ENCODE peak calls at places on chromosomes 11 and 22, in four cellular contexts. One of them, this sample, is unnamed.

GRCh38 chr11:34651551-34651950 is 30.7 kb downstream of the EHF start:
- DNase-seq in K562: peak; percentile 72
- DNase-seq in HepG2: peak; percentile 40
- DNase-seq in GM12878: no peak
- DNase-seq in this sample: no peak

GRCh38 chr11:103234974-103235373 is 125.7 kb downstream of the DYNC2H1 start:
- DNase-seq in K562: no peak
- DNase-seq in HepG2: no peak
- DNase-seq in GM12878: no peak
- DNase-seq in this sample: no peak

GRCh38 chr11:34960277-34960676 is 43.9 kb downstream of the PDHX start:
- DNase-seq in K562: no peak
- DNase-seq in HepG2: no peak
- DNase-seq in GM12878: no peak
- DNase-seq in this sample: no peak

GRCh38 chr22:43110444-43110926 is at the start of gene BIK:
- DNase-seq in K562: peak; percentile 53
- DNase-seq in HepG2: peak; percentile 51
- DNase-seq in GM12878: no peak
- DNase-seq in this sample: peak; percentile 67

GRCh38 chr11:8937159-8937558 is 4.4 kb upstream of the C11orf16 start:
- DNase-seq in K562: no peak
- DNase-seq in HepG2: no peak
- DNase-seq in GM12878: no peak
- DNase-seq in this sample: no peak

GRCh38 chr22:48004936-48005335 is 1242.5 kb downstream of the TBC1D22A start:
- DNase-seq in K562: no peak
- DNase-seq in HepG2: no peak
- DNase-seq in GM12878: no peak
- DNase-seq in this sample: no peak

GRCh38 chr22:44409691-44410316 is 88.2 kb downstream of the RTL6 start:
- DNase-seq in K562: no peak
- DNase-seq in HepG2: no peak
- DNase-seq in GM12878: no peak
- DNase-seq in this sample: no peak

GRCh38 chr11:18135308-18135707 is 2.9 kb downstream of the MRGPRX3 start:
- DNase-seq in K562: no peak
- DNase-seq in HepG2: no peak
- DNase-seq in GM12878: no peak
- DNase-seq in this sample: no peak

GRCh38 chr22:35258144-35258988 is 1.1 kb downstream of the HMGXB4 start:
- DNase-seq in K562: peak; percentile 11
- DNase-seq in HepG2: no peak
- DNase-seq in GM12878: no peak
- DNase-seq in this sample: peak; percentile 45

GRCh38 chr22:35257321-35258143 is at the start of gene HMGXB4:
- DNase-seq in K562: peak; percentile 86
- DNase-seq in HepG2: peak; percentile 76
- DNase-seq in GM12878: peak; percentile 38
- DNase-seq in this sample: peak; percentile 97

GRCh38 chr22:35253946-35254345 is 3.3 kb upstream of the HMGXB4 start:
- DNase-seq in K562: no peak
- DNase-seq in HepG2: no peak
- DNase-seq in GM12878: no peak
- DNase-seq in this sample: no peak

GRCh38 chr22:35257002-35257320 is 332 bp upstream of the HMGXB4 start:
- DNase-seq in K562: no peak
- DNase-seq in HepG2: no peak
- DNase-seq in GM12878: no peak
- DNase-seq in this sample: no peak
- TF ChIP-seq TARDBP in K562: no peak
- TF ChIP-seq TARDBP in HepG2: no peak
- TF ChIP-seq TARDBP in GM12878: no peak
- TF ChIP-seq TARDBP in this sample: no peak

GRCh38 chr11:93326681-93327080 is 3.9 kb upstream of the DEUP1 start:
- DNase-seq in K562: peak; percentile 16
- DNase-seq in HepG2: no peak
- DNase-seq in GM12878: no peak
- DNase-seq in this sample: no peak

GRCh38 chr11:93330446-93330984 is at the start of gene DEUP1:
- DNase-seq in K562: peak; percentile 75
- DNase-seq in HepG2: no peak
- DNase-seq in GM12878: no peak
- DNase-seq in this sample: peak; percentile 9

DNA sequence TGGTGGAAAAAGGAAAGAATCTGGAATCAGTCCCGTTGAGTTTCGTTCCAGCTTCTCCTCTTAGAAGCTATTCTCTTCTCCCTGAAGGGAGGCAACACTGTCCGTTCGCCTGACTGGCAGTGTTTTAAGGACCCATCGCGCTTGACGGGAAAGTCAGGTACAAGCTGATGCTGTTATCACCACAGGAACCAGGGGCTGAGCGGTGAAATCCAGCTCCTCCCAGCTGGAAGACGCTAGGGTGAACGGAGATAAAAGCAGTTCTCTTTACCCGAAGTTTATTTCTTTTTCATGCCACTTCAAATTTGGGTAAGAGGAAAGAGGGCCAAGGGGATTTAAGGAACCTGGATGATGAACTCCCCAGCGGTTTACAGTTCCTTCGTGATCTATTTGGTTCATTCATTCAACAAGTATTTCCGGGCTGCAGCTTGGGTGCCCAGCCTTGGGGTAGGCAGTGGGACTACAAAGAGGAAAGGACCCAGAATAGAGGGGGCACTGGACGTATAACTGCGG is 551 bp upstream of the DEUP1 start:
- DNase-seq in K562: peak; percentile 46
- DNase-seq in HepG2: no peak
- DNase-seq in GM12878: no peak
- DNase-seq in this sample: no peak
- TF ChIP-seq BHLHE40 in K562: no peak
- TF ChIP-seq BHLHE40 in HepG2: no peak
- TF ChIP-seq BHLHE40 in GM12878: no peak
- TF ChIP-seq BHLHE40 in this sample: no peak

GRCh38 chr11:68651208-68651984 is 32.9 kb upstream of the GAL start:
- DNase-seq in K562: no peak
- DNase-seq in HepG2: no peak
- DNase-seq in GM12878: no peak
- DNase-seq in this sample: no peak

GRCh38 chr11:68650801-68651200 is 33.5 kb upstream of the GAL start:
- DNase-seq in K562: no peak
- DNase-seq in HepG2: no peak
- DNase-seq in GM12878: no peak
- DNase-seq in this sample: no peak

GRCh38 chr11:68652683-68653156 is 31.6 kb upstream of the GAL start:
- DNase-seq in K562: no peak
- DNase-seq in HepG2: no peak
- DNase-seq in GM12878: no peak
- DNase-seq in this sample: no peak

GRCh38 chr11:68653486-68654430 is 30.6 kb upstream of the GAL start:
- DNase-seq in K562: no peak
- DNase-seq in HepG2: no peak
- DNase-seq in GM12878: no peak
- DNase-seq in this sample: no peak

GRCh38 chr11:68651985-68652682 is 32.2 kb upstream of the GAL start:
- DNase-seq in K562: no peak
- DNase-seq in HepG2: no peak
- DNase-seq in GM12878: no peak
- DNase-seq in this sample: no peak
- TF ChIP-seq TARDBP in K562: no peak
- TF ChIP-seq TARDBP in HepG2: no peak
- TF ChIP-seq TARDBP in GM12878: no peak
- TF ChIP-seq TARDBP in this sample: no peak

GRCh38 chr11:65187146-65187675 is 5.5 kb downstream of the CAPN1 start:
- DNase-seq in K562: no peak
- DNase-seq in HepG2: no peak
- DNase-seq in GM12878: no peak
- DNase-seq in this sample: no peak
- TF ChIP-seq BHLHE40 in K562: no peak
- TF ChIP-seq BHLHE40 in HepG2: no peak
- TF ChIP-seq BHLHE40 in GM12878: no peak
- TF ChIP-seq BHLHE40 in this sample: no peak

GRCh38 chr11:73267921-73268540 is 4.1 kb upstream of the P2RY6 start:
- DNase-seq in K562: no peak
- DNase-seq in HepG2: no peak
- DNase-seq in GM12878: no peak
- DNase-seq in this sample: no peak

GRCh38 chr11:73265853-73266643 is 6.1 kb upstream of the P2RY6 start:
- DNase-seq in K562: no peak
- DNase-seq in HepG2: no peak
- DNase-seq in GM12878: no peak
- DNase-seq in this sample: no peak

GRCh38 chr11:73268671-73269271 is 3.4 kb upstream of the P2RY6 start:
- DNase-seq in K562: no peak
- DNase-seq in HepG2: no peak
- DNase-seq in GM12878: no peak
- DNase-seq in this sample: no peak

GRCh38 chr11:73266644-73267015 is 5.5 kb upstream of the P2RY6 start:
- DNase-seq in K562: no peak
- DNase-seq in HepG2: no peak
- DNase-seq in GM12878: no peak
- DNase-seq in this sample: no peak

GRCh38 chr11:73267122-73267846 is 4.9 kb upstream of the P2RY6 start:
- DNase-seq in K562: no peak
- DNase-seq in HepG2: no peak
- DNase-seq in GM12878: no peak
- DNase-seq in this sample: no peak
- TF ChIP-seq TARDBP in K562: no peak
- TF ChIP-seq TARDBP in HepG2: no peak
- TF ChIP-seq TARDBP in GM12878: no peak
- TF ChIP-seq TARDBP in this sample: no peak

DNA sequence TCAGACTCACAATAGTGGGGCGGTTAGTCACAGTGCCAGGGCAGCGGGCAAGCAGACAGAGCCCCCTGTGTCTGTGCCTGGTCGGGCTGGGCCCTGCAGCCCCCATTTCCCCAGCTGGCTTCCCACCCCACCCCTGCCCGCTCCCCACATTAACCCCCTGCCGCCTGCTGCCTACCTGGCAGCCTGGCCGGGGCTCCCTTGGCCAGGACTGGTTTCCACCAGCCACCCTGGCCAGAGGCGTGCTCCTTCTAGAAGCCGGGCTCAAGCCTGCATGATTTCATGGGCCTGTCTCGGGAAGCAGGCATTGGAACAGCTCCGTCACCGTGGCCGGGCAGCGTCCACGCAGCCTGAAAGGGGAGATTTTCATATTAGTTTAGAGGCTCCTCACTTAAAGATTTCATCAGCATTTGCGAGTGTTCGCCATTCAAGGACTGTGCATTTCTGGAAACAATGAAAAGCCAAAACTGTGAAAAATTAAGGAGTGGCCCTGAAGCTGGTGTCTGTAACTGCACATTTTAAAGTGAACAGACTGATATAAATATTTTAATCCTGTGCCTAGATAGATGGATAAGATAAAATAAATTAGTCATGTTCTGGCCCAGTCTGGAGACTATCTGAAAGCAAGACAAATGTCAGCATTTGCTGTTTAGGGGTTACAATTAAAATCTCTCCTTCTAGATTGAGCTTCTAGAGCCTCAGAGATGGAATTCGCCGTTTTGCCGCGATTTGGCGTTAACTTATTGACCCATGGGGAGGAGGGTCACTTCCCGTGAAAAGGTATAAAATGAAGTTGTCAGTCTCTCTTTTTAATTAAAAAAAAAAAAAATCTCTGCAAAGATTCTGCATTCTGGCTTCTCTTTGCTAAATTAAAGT is 79.4 kb upstream of the WNT7B start:
- DNase-seq in K562: no peak
- DNase-seq in HepG2: no peak
- DNase-seq in GM12878: no peak
- DNase-seq in this sample: no peak
- TF ChIP-seq BHLHE40 in K562: no peak
- TF ChIP-seq BHLHE40 in HepG2: no peak
- TF ChIP-seq BHLHE40 in GM12878: no peak
- TF ChIP-seq BHLHE40 in this sample: no peak

DNA sequence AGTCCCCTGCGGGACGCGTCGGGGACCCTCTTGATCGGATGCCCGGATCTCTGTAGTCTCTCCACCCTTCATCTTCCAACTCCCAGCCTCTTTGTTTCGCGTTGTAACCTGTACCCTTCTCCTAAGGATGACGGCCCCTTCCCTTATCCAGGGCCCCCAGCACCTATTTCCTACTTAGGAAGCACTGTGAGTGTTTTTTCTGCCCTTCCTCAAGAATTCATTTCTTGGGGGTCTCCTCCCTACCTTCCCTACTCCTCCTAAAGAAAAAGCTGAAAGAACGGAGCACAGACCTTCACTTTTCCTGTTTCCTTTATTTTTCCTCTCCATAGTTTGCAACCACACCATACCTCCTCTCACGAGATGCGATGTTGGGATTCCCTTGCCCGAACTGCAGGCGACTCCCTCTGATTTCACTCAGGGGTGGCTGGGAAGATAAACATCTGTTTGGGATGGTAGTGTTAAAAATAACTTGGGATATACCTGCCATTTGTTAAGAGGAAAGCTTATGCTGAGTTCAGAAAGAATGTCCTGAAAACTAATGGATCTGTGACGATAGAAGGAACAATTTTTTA is 593 bp downstream of the FAM118B start:
- DNase-seq in K562: no peak
- DNase-seq in HepG2: no peak
- DNase-seq in GM12878: no peak
- DNase-seq in this sample: no peak
- TF ChIP-seq TARDBP in K562: no peak
- TF ChIP-seq TARDBP in HepG2: no peak
- TF ChIP-seq TARDBP in GM12878: no peak
- TF ChIP-seq TARDBP in this sample: no peak

This sample was measured in HEK293T.